ENCODE peak calls at places on chromosomes 4 and X, in five cellular contexts. W is mesothelial cell of epicardium, R is fibroblast of the aortic adventitia, P is M059J, D is tibial artery. L is an unnamed sample.

GRCh38 chr4:7460591-7460990 is 25.9 kb upstream of the PSAPL1 start:
- DNase-seq in R (no peak), D (no peak), P (no peak), W (no peak), L (no peak)

GRCh38 chr4:157804986-157805385 is 367.8 kb downstream of the GASK1B start:
- DNase-seq in W (no peak), D (no peak), P (peak; percentile 3), R (no peak), L (peak; percentile 27)

GRCh38 chrX:1357993-1358392 is 21.4 kb downstream of the IL3RA start:
- DNase-seq in W (no peak), D (no peak), R (no peak), P (no peak), L (no peak)

GRCh38 chr4:152257601-152258066 is 278.3 kb downstream of the FBXW7 start:
- DNase-seq in D (no peak), R (peak; percentile 75), P (peak; percentile 48), W (no peak), L (peak; percentile 78)

GRCh38 chr4:140141196-140141845 is 12.7 kb downstream of the MAML3 start:
- DNase-seq in W (no peak), D (no peak), P (no peak), R (no peak), L (no peak)

GRCh38 chr4:22458112-22458511 is 57.8 kb downstream of the ADGRA3 start:
- DNase-seq in W (no peak), P (peak; percentile 25), R (no peak), D (no peak), L (no peak)

GRCh38 chr4:95178938-95179337 is 369.8 kb downstream of the UNC5C start:
- DNase-seq in R (no peak), P (no peak), D (no peak), W (no peak), L (no peak)

GRCh38 chr4:37928896-37929537 is 31.2 kb upstream of the PTTG2 start:
- DNase-seq in D (no peak), W (no peak), R (no peak), P (peak; percentile 73), L (peak; percentile 17)

L was measured in astrocyte of the hippocampus.